ENCODE peak calls at places on chromosome 19, in seven cellular contexts. One of them, this sample, is unnamed.

GRCh38 chr19:16069813-16070365 is 6.4 kb upstream of the TPM4 start:
- DNase-seq in lower leg skin: peak; percentile 85
- DNase-seq in right atrium auricular region: no peak
- DNase-seq in mammary epithelial cell: peak; percentile 37
- DNase-seq in CD4-positive, alpha-beta T cell: no peak
- DNase-seq in heart right ventricle: no peak
- DNase-seq in NB4: no peak
- DNase-seq in this sample: no peak

GRCh38 chr19:41893899-41894298 is 10.9 kb downstream of the ARHGEF1 start:
- DNase-seq in right atrium auricular region: no peak
- DNase-seq in CD4-positive, alpha-beta T cell: no peak
- DNase-seq in mammary epithelial cell: no peak
- DNase-seq in NB4: peak; percentile 40
- DNase-seq in lower leg skin: no peak
- DNase-seq in heart right ventricle: no peak
- DNase-seq in this sample: no peak

GRCh38 chr19:57068921-57069697 is 50.7 kb upstream of the USP29 start:
- DNase-seq in mammary epithelial cell: no peak
- DNase-seq in right atrium auricular region: no peak
- DNase-seq in CD4-positive, alpha-beta T cell: no peak
- DNase-seq in lower leg skin: no peak
- DNase-seq in NB4: peak; percentile 9
- DNase-seq in heart right ventricle: no peak
- DNase-seq in this sample: no peak

GRCh38 chr19:4584670-4585460 is 25.4 kb upstream of the SEMA6B start:
- DNase-seq in heart right ventricle: no peak
- DNase-seq in right atrium auricular region: no peak
- DNase-seq in mammary epithelial cell: no peak
- DNase-seq in lower leg skin: no peak
- DNase-seq in CD4-positive, alpha-beta T cell: no peak
- DNase-seq in NB4: no peak
- DNase-seq in this sample: no peak

GRCh38 chr19:6127716-6128335 is 7.6 kb upstream of the ACSBG2 start:
- DNase-seq in heart right ventricle: no peak
- DNase-seq in right atrium auricular region: no peak
- DNase-seq in NB4: no peak
- DNase-seq in CD4-positive, alpha-beta T cell: no peak
- DNase-seq in lower leg skin: no peak
- DNase-seq in mammary epithelial cell: no peak
- DNase-seq in this sample: no peak

GRCh38 chr19:38193445-38193844 is 30.6 kb downstream of the DPF1 start:
- DNase-seq in heart right ventricle: no peak
- DNase-seq in CD4-positive, alpha-beta T cell: no peak
- DNase-seq in NB4: no peak
- DNase-seq in right atrium auricular region: no peak
- DNase-seq in lower leg skin: no peak
- DNase-seq in mammary epithelial cell: no peak
- DNase-seq in this sample: no peak

GRCh38 chr19:28505933-28506332 is 707.0 kb downstream of the UQCRFS1 start:
- DNase-seq in mammary epithelial cell: no peak
- DNase-seq in lower leg skin: peak; percentile 9
- DNase-seq in NB4: no peak
- DNase-seq in CD4-positive, alpha-beta T cell: no peak
- DNase-seq in heart right ventricle: no peak
- DNase-seq in right atrium auricular region: no peak
- DNase-seq in this sample: no peak

GRCh38 chr19:10699650-10700335 is 1.4 kb upstream of the QTRT1 start:
- DNase-seq in mammary epithelial cell: peak; percentile 30
- DNase-seq in NB4: peak; percentile 92
- DNase-seq in heart right ventricle: no peak
- DNase-seq in CD4-positive, alpha-beta T cell: peak; percentile 56
- DNase-seq in lower leg skin: no peak
- DNase-seq in right atrium auricular region: no peak
- DNase-seq in this sample: peak; percentile 73

GRCh38 chr19:4636761-4637160 is 2.6 kb upstream of the TNFAIP8L1 start:
- DNase-seq in heart right ventricle: no peak
- DNase-seq in NB4: no peak
- DNase-seq in CD4-positive, alpha-beta T cell: no peak
- DNase-seq in right atrium auricular region: no peak
- DNase-seq in lower leg skin: no peak
- DNase-seq in mammary epithelial cell: no peak
- DNase-seq in this sample: no peak

GRCh38 chr19:4579389-4579788 is 19.9 kb upstream of the SEMA6B start:
- DNase-seq in lower leg skin: no peak
- DNase-seq in right atrium auricular region: no peak
- DNase-seq in NB4: no peak
- DNase-seq in CD4-positive, alpha-beta T cell: no peak
- DNase-seq in mammary epithelial cell: no peak
- DNase-seq in heart right ventricle: no peak
- DNase-seq in this sample: no peak

GRCh38 chr19:54164369-54165068 is 5.0 kb upstream of the LENG1 start:
- DNase-seq in right atrium auricular region: peak; percentile 68
- DNase-seq in heart right ventricle: peak; percentile 84
- DNase-seq in NB4: no peak
- DNase-seq in mammary epithelial cell: no peak
- DNase-seq in CD4-positive, alpha-beta T cell: no peak
- DNase-seq in lower leg skin: peak; percentile 94
- DNase-seq in this sample: no peak

GRCh38 chr19:50705422-50706019 is 14.1 kb downstream of the SHANK1 start:
- DNase-seq in right atrium auricular region: no peak
- DNase-seq in lower leg skin: no peak
- DNase-seq in heart right ventricle: no peak
- DNase-seq in NB4: peak; percentile 87
- DNase-seq in CD4-positive, alpha-beta T cell: no peak
- DNase-seq in mammary epithelial cell: peak; percentile 50
- DNase-seq in this sample: peak; percentile 61

GRCh38 chr19:50702158-50702869 is 17.3 kb downstream of the SHANK1 start:
- DNase-seq in CD4-positive, alpha-beta T cell: no peak
- DNase-seq in right atrium auricular region: no peak
- DNase-seq in heart right ventricle: no peak
- DNase-seq in mammary epithelial cell: no peak
- DNase-seq in NB4: no peak
- DNase-seq in lower leg skin: no peak
- DNase-seq in this sample: no peak

GRCh38 chr19:50702870-50703829 is 16.5 kb downstream of the SHANK1 start:
- DNase-seq in heart right ventricle: no peak
- DNase-seq in lower leg skin: no peak
- DNase-seq in right atrium auricular region: no peak
- DNase-seq in NB4: no peak
- DNase-seq in mammary epithelial cell: no peak
- DNase-seq in CD4-positive, alpha-beta T cell: no peak
- DNase-seq in this sample: no peak

GRCh38 chr19:50706387-50706786 is 13.2 kb downstream of the SHANK1 start:
- DNase-seq in lower leg skin: no peak
- DNase-seq in right atrium auricular region: no peak
- DNase-seq in CD4-positive, alpha-beta T cell: no peak
- DNase-seq in NB4: no peak
- DNase-seq in heart right ventricle: no peak
- DNase-seq in mammary epithelial cell: no peak
- DNase-seq in this sample: no peak

DNA sequence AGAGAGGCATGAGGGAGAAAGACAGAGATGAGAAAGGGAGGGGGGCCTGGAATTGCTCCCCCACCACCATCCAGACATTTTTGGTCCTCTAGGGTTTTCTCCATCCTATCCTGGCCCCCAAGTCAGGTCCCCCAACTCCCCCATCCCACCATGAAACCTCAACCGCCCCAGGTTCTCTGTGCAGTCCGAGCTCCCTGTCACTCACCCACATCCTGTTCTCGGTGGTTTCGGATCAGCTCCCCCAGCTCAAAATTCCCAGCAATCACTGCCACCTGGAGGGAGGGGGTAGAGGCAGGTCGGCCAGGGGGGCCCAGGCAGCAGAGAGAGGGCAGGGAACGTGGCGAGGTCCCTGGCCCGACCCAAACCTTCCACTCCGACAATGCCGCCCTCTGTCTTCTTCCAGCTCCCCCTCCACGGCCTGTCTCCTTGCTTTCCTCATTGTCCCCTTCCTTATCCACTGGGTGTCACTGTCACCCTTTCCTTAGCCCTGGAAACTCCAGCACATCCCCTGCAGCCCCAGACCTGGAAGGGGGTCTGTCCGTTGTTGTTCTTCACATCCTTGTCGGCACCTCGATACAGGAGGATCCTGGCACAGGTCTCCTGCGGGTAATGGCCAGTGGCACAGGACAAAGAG is 15.6 kb downstream of the SHANK1 start:
- DNase-seq in heart right ventricle: no peak
- DNase-seq in CD4-positive, alpha-beta T cell: no peak
- DNase-seq in mammary epithelial cell: no peak
- DNase-seq in right atrium auricular region: no peak
- DNase-seq in lower leg skin: no peak
- DNase-seq in NB4: peak; percentile 30
- DNase-seq in this sample: no peak
- TF ChIP-seq CTCF in heart right ventricle: peak; percentile 30
- TF ChIP-seq CTCF in CD4-positive, alpha-beta T cell: no peak
- TF ChIP-seq CTCF in mammary epithelial cell: peak; percentile 21
- TF ChIP-seq CTCF in right atrium auricular region: no peak
- TF ChIP-seq CTCF in lower leg skin: no peak
- TF ChIP-seq CTCF in NB4: no peak
- TF ChIP-seq CTCF in this sample: no peak

GRCh38 chr19:7196721-7197168 is 97.5 kb downstream of the INSR start:
- DNase-seq in right atrium auricular region: peak; percentile 71
- DNase-seq in lower leg skin: peak; percentile 90
- DNase-seq in heart right ventricle: no peak
- DNase-seq in CD4-positive, alpha-beta T cell: no peak
- DNase-seq in mammary epithelial cell: no peak
- DNase-seq in NB4: no peak
- DNase-seq in this sample: no peak

GRCh38 chr19:7200739-7201138 is 93.5 kb downstream of the INSR start:
- DNase-seq in CD4-positive, alpha-beta T cell: no peak
- DNase-seq in heart right ventricle: no peak
- DNase-seq in NB4: peak; percentile 59
- DNase-seq in lower leg skin: no peak
- DNase-seq in right atrium auricular region: no peak
- DNase-seq in mammary epithelial cell: no peak
- DNase-seq in this sample: peak; percentile 19

GRCh38 chr19:7199613-7200533 is 94.3 kb downstream of the INSR start:
- DNase-seq in heart right ventricle: no peak
- DNase-seq in lower leg skin: no peak
- DNase-seq in CD4-positive, alpha-beta T cell: no peak
- DNase-seq in NB4: peak; percentile 45
- DNase-seq in mammary epithelial cell: no peak
- DNase-seq in right atrium auricular region: no peak
- DNase-seq in this sample: peak; percentile 51

GRCh38 chr19:7197169-7197759 is 97.0 kb downstream of the INSR start:
- DNase-seq in CD4-positive, alpha-beta T cell: peak; percentile 81
- DNase-seq in NB4: peak; percentile 97
- DNase-seq in right atrium auricular region: peak; percentile 97
- DNase-seq in lower leg skin: peak; percentile 99
- DNase-seq in heart right ventricle: peak; percentile 89
- DNase-seq in mammary epithelial cell: peak; percentile 94
- DNase-seq in this sample: peak; percentile 93

DNA sequence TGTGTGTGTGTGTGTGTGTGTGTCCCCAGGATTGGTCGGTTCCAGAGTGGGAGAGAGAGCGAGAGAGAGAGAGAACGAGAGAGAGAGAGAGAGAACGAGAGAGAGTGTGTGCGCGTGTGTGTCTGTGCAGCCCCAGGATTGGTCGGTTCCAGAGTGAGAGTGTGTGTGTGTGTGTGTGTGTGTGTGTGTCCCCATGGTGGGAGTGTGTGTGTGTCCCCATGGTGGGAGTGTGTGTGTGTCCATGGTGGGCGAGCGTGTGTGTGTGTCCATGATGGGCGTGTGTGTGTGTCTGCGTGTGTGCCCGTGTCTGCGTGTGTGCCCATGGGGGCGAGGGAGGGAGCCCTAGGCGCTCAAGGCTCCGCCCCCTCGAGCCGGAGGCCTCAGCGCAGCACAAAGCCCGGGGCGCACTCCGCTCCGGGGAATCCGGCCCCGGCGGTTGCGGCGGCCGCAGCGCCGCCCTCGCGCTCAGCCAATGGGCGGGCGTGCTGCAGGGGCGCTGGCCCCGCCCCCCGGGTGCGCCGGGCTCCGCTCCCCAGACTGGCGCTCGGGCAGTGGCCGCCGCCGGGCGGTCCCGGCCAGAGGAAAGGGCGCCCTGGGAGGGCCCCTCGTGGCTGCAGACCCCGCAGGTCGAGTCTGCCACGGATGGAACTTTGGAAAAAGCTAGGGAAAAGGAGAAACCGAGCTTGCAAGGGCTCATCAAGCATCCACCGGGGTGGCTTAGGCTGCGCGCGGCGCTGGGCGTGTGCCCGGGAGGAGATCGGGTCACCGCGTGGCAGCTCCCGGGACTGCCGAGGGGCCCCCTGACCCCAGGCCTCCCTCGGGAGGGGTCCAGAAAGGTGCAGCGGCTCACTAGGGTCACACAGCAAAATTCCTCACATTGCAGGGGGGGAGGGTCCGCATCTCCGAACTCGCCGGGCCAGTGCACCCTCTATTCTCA is 96.2 kb downstream of the INSR start:
- DNase-seq in right atrium auricular region: peak; percentile 93
- DNase-seq in lower leg skin: peak; percentile 98
- DNase-seq in heart right ventricle: peak; percentile 93
- DNase-seq in CD4-positive, alpha-beta T cell: peak; percentile 85
- DNase-seq in NB4: peak; percentile 97
- DNase-seq in mammary epithelial cell: peak; percentile 92
- DNase-seq in this sample: peak; percentile 89
- TF ChIP-seq CTCF in right atrium auricular region: peak; percentile 25
- TF ChIP-seq CTCF in lower leg skin: no peak
- TF ChIP-seq CTCF in heart right ventricle: peak; percentile 19
- TF ChIP-seq CTCF in CD4-positive, alpha-beta T cell: no peak
- TF ChIP-seq CTCF in NB4: no peak
- TF ChIP-seq CTCF in mammary epithelial cell: no peak
- TF ChIP-seq CTCF in this sample: no peak

DNA sequence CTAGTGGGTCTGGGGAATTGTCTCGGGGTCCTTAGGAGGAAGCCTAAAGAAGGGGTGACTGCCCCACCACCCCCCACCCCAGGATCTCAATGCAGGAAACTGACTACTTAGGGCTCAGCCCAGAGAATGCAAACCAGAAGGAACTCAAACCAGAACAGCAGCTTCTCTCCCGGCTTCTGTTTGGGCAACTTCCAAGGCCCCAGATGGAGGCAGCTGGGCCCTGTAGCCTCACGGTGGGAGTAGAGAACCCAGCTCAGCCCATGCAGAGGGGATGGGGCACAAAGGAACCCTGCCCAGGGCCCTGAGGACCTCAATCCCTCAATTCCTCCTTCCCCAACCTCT is 2.3 kb downstream of the ADGRE5 start:
- DNase-seq in heart right ventricle: peak; percentile 42
- DNase-seq in lower leg skin: no peak
- DNase-seq in CD4-positive, alpha-beta T cell: no peak
- DNase-seq in NB4: peak; percentile 61
- DNase-seq in right atrium auricular region: no peak
- DNase-seq in mammary epithelial cell: no peak
- DNase-seq in this sample: no peak
- TF ChIP-seq CTCF in heart right ventricle: no peak
- TF ChIP-seq CTCF in lower leg skin: no peak
- TF ChIP-seq CTCF in CD4-positive, alpha-beta T cell: no peak
- TF ChIP-seq CTCF in NB4: no peak
- TF ChIP-seq CTCF in right atrium auricular region: no peak
- TF ChIP-seq CTCF in mammary epithelial cell: no peak
- TF ChIP-seq CTCF in this sample: no peak

DNA sequence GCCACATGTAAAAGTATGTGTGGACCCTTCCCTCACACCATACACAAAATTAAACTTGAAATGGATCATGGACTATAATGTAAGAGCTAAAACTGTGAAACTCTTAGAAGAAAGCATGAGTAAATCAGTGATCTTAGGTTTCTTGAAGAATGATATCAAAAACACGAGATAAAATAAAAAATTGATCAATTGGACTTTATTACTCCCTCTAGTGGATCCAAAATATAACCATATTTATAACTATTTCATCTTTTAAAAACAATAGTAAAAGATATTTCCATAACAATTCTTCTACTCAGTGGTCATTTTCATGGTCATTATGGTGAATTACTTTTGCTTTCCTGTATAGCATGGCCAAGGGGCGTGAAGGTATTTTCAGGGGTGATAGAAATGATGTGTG is 174.6 kb upstream of the LSM14A start:
- DNase-seq in mammary epithelial cell: no peak
- DNase-seq in NB4: no peak
- DNase-seq in right atrium auricular region: no peak
- DNase-seq in CD4-positive, alpha-beta T cell: no peak
- DNase-seq in lower leg skin: no peak
- DNase-seq in heart right ventricle: no peak
- DNase-seq in this sample: no peak
- TF ChIP-seq CTCF in mammary epithelial cell: no peak
- TF ChIP-seq CTCF in NB4: no peak
- TF ChIP-seq CTCF in right atrium auricular region: peak; percentile 44
- TF ChIP-seq CTCF in CD4-positive, alpha-beta T cell: no peak
- TF ChIP-seq CTCF in lower leg skin: no peak
- TF ChIP-seq CTCF in heart right ventricle: peak; percentile 52
- TF ChIP-seq CTCF in this sample: no peak